ENCODE peak calls at places on chromosomes 2 and 18, in five cellular contexts. H is B cell, X is Peyer's patch, D is amniotic stem cell, B is left ventricle myocardium inferior. R is an unnamed sample.

GRCh38 chr2:128379021-128380005 is 60.6 kb upstream of the HS6ST1 start:
- DNase-seq in H (no peak), X (peak), D (no peak), B (peak), R (peak)

GRCh38 chr2:201931955-201932354 is 101.7 kb upstream of the FZD7 start:
- DNase-seq in H (no peak), X (no peak), D (peak), B (no peak), R (no peak)

GRCh38 chr18:75041586-75041985 is 167.4 kb downstream of the PTGR3 start:
- DNase-seq in H (no peak), X (no peak), D (no peak), B (no peak), R (no peak)

GRCh38 chr2:11009866-11010265 is 98.1 kb downstream of the KCNF1 start:
- DNase-seq in H (no peak), X (no peak), D (no peak), B (no peak), R (no peak)

GRCh38 chr2:24873619-24874018 is 46.4 kb downstream of the ADCY3 start:
- DNase-seq in H (no peak), X (no peak), D (no peak), B (no peak), R (no peak)

GRCh38 chr2:148721520-148721931 is 77.0 kb downstream of the EPC2 start:
- DNase-seq in H (no peak), X (no peak), D (no peak), B (no peak), R (no peak)

GRCh38 chr18:76957384-76958355 is 135.3 kb downstream of the ZNF236 start:
- DNase-seq in H (no peak), X (no peak), D (no peak), B (no peak), R (no peak)

GRCh38 chr2:207163053-207163814 is 2.5 kb downstream of the KLF7 start:
- DNase-seq in H (no peak), X (peak), D (peak), B (no peak), R (no peak)

GRCh38 chr2:101253013-101253712 is 477 bp downstream of the CNOT11 start:
- DNase-seq in H (peak), X (peak), D (no peak), B (peak), R (peak)

GRCh38 chr2:44075536-44075935 is 79.7 kb upstream of the LRPPRC start:
- DNase-seq in H (no peak), X (no peak), D (no peak), B (no peak), R (peak)

GRCh38 chr2:212997526-212998020 is 153.8 kb downstream of the IKZF2 start:
- DNase-seq in H (no peak), X (no peak), D (no peak), B (no peak), R (no peak)

GRCh38 chr2:36441816-36442215 is 86.2 kb downstream of the CRIM1 start:
- DNase-seq in H (no peak), X (no peak), D (no peak), B (no peak), R (no peak)

GRCh38 chr18:74334242-74334893 is 18.7 kb downstream of the C18orf63 start:
- DNase-seq in H (peak), X (no peak), D (no peak), B (no peak), R (no peak)

GRCh38 chr2:128416781-128417180 is 98.1 kb upstream of the HS6ST1 start:
- DNase-seq in H (no peak), X (peak), D (no peak), B (no peak), R (no peak)

GRCh38 chr2:182482511-182482910 is 55.7 kb upstream of the PDE1A start:
- DNase-seq in H (no peak), X (no peak), D (no peak), B (no peak), R (no peak)

GRCh38 chr18:23805898-23806297 is 116.6 kb downstream of the LAMA3 start:
- DNase-seq in H (no peak), X (no peak), D (no peak), B (no peak), R (no peak)

GRCh38 chr2:12223732-12224131 is 477.3 kb downstream of the LPIN1 start:
- DNase-seq in H (no peak), X (no peak), D (no peak), B (no peak), R (no peak)

GRCh38 chr2:182718459-182718858 is 2.4 kb downstream of the DNAJC10 start:
- DNase-seq in H (no peak), X (no peak), D (no peak), B (no peak), R (no peak)

GRCh38 chr2:20481798-20482405 is 35.0 kb downstream of the RHOB start:
- DNase-seq in H (no peak), X (no peak), D (no peak), B (no peak), R (no peak)

GRCh38 chr18:67862069-67862468 is 345.5 kb upstream of the DSEL start:
- DNase-seq in H (no peak), X (no peak), D (no peak), B (no peak), R (no peak)

GRCh38 chr2:196823750-196824149 is 14.6 kb upstream of the C2orf66 start:
- DNase-seq in H (no peak), X (no peak), D (no peak), B (no peak), R (no peak)

GRCh38 chr2:119853777-119854399 is 94.2 kb downstream of the PTPN4 start:
- DNase-seq in H (no peak), X (no peak), D (no peak), B (no peak), R (no peak)

GRCh38 chr2:168661404-168661869 is 141.0 kb upstream of the NOSTRIN start:
- DNase-seq in H (no peak), X (no peak), D (no peak), B (no peak), R (no peak)

GRCh38 chr2:55490554-55490953 is 29.0 kb upstream of the CFAP36 start:
- DNase-seq in H (no peak), X (no peak), D (no peak), B (peak), R (no peak)

GRCh38 chr2:215698566-215698965 is 262.7 kb upstream of the FN1 start:
- DNase-seq in H (no peak), X (no peak), D (peak), B (no peak), R (no peak)

GRCh38 chr2:11746376-11746806 is at the start of gene LPIN1:
- DNase-seq in H (peak), X (peak), D (peak), B (peak), R (peak)

GRCh38 chr2:19614066-19614465 is 255.6 kb upstream of the OSR1 start:
- DNase-seq in H (no peak), X (no peak), D (no peak), B (no peak), R (no peak)

GRCh38 chr2:238376884-238377391 is 49.8 kb upstream of the ASB1 start:
- DNase-seq in H (no peak), X (no peak), D (no peak), B (no peak), R (no peak)

GRCh38 chr2:138632066-138632465 is 130.5 kb downstream of the SPOPL start:
- DNase-seq in H (no peak), X (no peak), D (no peak), B (no peak), R (no peak)

GRCh38 chr2:190996338-190996946 is 17.5 kb downstream of the STAT1 start:
- DNase-seq in H (peak), X (no peak), D (no peak), B (peak), R (no peak)

GRCh38 chr2:122020377-122020776 is 264.9 kb downstream of the TSN start:
- DNase-seq in H (no peak), X (no peak), D (no peak), B (no peak), R (no peak)

GRCh38 chr2:88658890-88659881 is 31.9 kb upstream of the EIF2AK3 start:
- DNase-seq in H (no peak), X (peak), D (peak), B (peak), R (peak)

GRCh38 chr2:109402980-109403840 is 210.6 kb downstream of the SEPTIN10 start:
- DNase-seq in H (no peak), X (no peak), D (no peak), B (no peak), R (no peak)

GRCh38 chr18:9775172-9775571 is 67.1 kb downstream of the RAB31 start:
- DNase-seq in H (no peak), X (no peak), D (no peak), B (no peak), R (peak)

GRCh38 chr2:137644689-137645088 is 319.6 kb upstream of the HNMT start:
- DNase-seq in H (no peak), X (no peak), D (no peak), B (no peak), R (no peak)

GRCh38 chr2:119756837-119757236 is 2.9 kb upstream of the PTPN4 start:
- DNase-seq in H (no peak), X (peak), D (peak), B (peak), R (peak)

GRCh38 chr18:14971461-14972185 is 223.7 kb downstream of the ANKRD30B start:
- DNase-seq in H (no peak), X (no peak), D (no peak), B (no peak), R (no peak)

R was measured in tibial artery.